ENCODE peak calls at places on chromosomes 4 and X, in eight cellular contexts. J, N, U, L, H, E, C and T are unnamed samples.

GRCh38 chrX:101759000-101759399 is 99.3 kb upstream of the ARMCX2 start:
- DNase-seq in N (peak; percentile 57), H (peak; percentile 35), J (peak; percentile 30), E (peak; percentile 26), U (peak; percentile 73), C (no peak), L (no peak), T (peak; percentile 1)

GRCh38 chrX:70480660-70481018 is 36.0 kb downstream of the DLG3 start:
- DNase-seq in E (no peak), J (peak; percentile 39), C (no peak), L (no peak), H (peak; percentile 8), N (no peak), U (peak; percentile 13), T (peak; percentile 42)

GRCh38 chrX:19303216-19303880 is 40.4 kb upstream of the PDHA1 start:
- DNase-seq in J (no peak), H (no peak), E (no peak), N (no peak), C (no peak), U (peak; percentile 18), L (no peak), T (no peak)

GRCh38 chr4:161828061-161828460 is 335.7 kb downstream of the FSTL5 start:
- DNase-seq in L (no peak), H (no peak), E (no peak), J (no peak), N (peak; percentile 10), C (no peak), U (peak; percentile 62), T (no peak)

GRCh38 chr4:57424231-57424897 is 314.2 kb upstream of the IGFBP7 start:
- DNase-seq in H (peak; percentile 74), J (no peak), U (peak; percentile 42), N (peak; percentile 16), E (peak; percentile 20), L (no peak), C (no peak), T (no peak)

GRCh38 chr4:27176400-27176799 is 315.8 kb downstream of the STIM2 start:
- DNase-seq in H (peak; percentile 76), U (peak; percentile 6), J (peak; percentile 58), N (peak; percentile 18), L (no peak), E (peak; percentile 27), C (no peak), T (peak; percentile 32)

GRCh38 chrX:129777218-129777768 is 2.5 kb upstream of the SASH3 start:
- DNase-seq in U (no peak), J (no peak), L (peak; percentile 45), C (peak; percentile 34), H (peak; percentile 33), E (no peak), N (no peak), T (no peak)

GRCh38 chr4:152735302-152735917 is 44.1 kb downstream of the TIGD4 start:
- DNase-seq in E (peak; percentile 30), C (no peak), U (peak; percentile 60), J (no peak), L (no peak), N (peak; percentile 26), H (no peak), T (no peak)

GRCh38 chrX:37677243-37677642 is 8.3 kb upstream of the XK start:
- DNase-seq in H (no peak), L (no peak), J (no peak), U (no peak), E (no peak), N (no peak), C (no peak), T (no peak)

GRCh38 chr4:159062381-159062780 is 40.5 kb upstream of the RAPGEF2 start:
- DNase-seq in N (no peak), U (no peak), L (no peak), H (no peak), E (no peak), J (no peak), C (no peak), T (no peak)

GRCh38 chr4:118994030-118994429 is 105.4 kb downstream of the SYNPO2 start:
- DNase-seq in J (no peak), E (no peak), H (peak; percentile 23), L (no peak), N (no peak), U (peak; percentile 19), C (no peak), T (no peak)

GRCh38 chrX:13131511-13132137 is 87.2 kb upstream of the FAM9C start:
- DNase-seq in C (no peak), U (peak; percentile 67), N (no peak), L (no peak), E (no peak), H (peak; percentile 17), J (no peak), T (peak; percentile 39)

GRCh38 chr4:10023806-10024205 is 2.5 kb upstream of the SLC2A9 start:
- DNase-seq in U (peak; percentile 46), L (no peak), N (no peak), H (no peak), J (no peak), E (no peak), C (no peak), T (no peak)

GRCh38 chr4:139050436-139050835 is 34.9 kb downstream of the NOCT start:
- DNase-seq in J (no peak), H (no peak), U (peak; percentile 26), E (no peak), N (no peak), C (no peak), L (no peak), T (no peak)

GRCh38 chrX:86711531-86712180 is 563.4 kb downstream of the DACH2 start:
- DNase-seq in L (no peak), J (no peak), U (no peak), N (no peak), H (no peak), C (no peak), E (no peak), T (no peak)

GRCh38 chr4:164926301-164926700 is 49.3 kb downstream of the APELA start:
- DNase-seq in N (no peak), H (no peak), L (peak; percentile 45), E (no peak), J (no peak), U (no peak), C (no peak), T (no peak)

GRCh38 chrX:106035064-106035463 is 3.5 kb downstream of the SERPINA7 start:
- DNase-seq in L (no peak), J (no peak), N (no peak), C (no peak), H (no peak), U (peak; percentile 30), E (no peak), T (no peak)

GRCh38 chrX:34655496-34656258 is 1.4 kb downstream of the TMEM47 start:
- DNase-seq in E (no peak), J (no peak), L (no peak), H (no peak), U (peak; percentile 58), C (no peak), N (peak; percentile 3), T (no peak)

GRCh38 chr4:8747896-8748575 is 123.6 kb downstream of the HMX1 start:
- DNase-seq in E (no peak), H (no peak), J (peak; percentile 4), U (no peak), C (no peak), N (no peak), L (no peak), T (no peak)

GRCh38 chrX:145817299-145817665 is 347 bp upstream of the SLITRK2 start:
- DNase-seq in U (no peak), H (no peak), C (no peak), E (peak; percentile 72), L (no peak), N (no peak), J (no peak), T (no peak)

GRCh38 chrX:139762400-139763183 is 54.6 kb upstream of the MCF2 start:
- DNase-seq in U (peak; percentile 60), J (no peak), C (no peak), L (no peak), H (no peak), N (no peak), E (no peak), T (no peak)

GRCh38 chr4:166972071-166972470 is 262.2 kb downstream of the SPOCK3 start:
- DNase-seq in N (no peak), H (peak; percentile 45), L (no peak), C (no peak), E (peak; percentile 59), U (peak; percentile 8), J (no peak), T (peak; percentile 32)

GRCh38 chr4:76781698-76782595 is 116.0 kb downstream of the SOWAHB start:
- DNase-seq in E (no peak), J (no peak), C (no peak), H (no peak), N (peak; percentile 78), U (peak; percentile 97), L (peak; percentile 56), T (no peak)